ENCODE peak calls at places on chromosomes 5 and 9, in five cellular contexts. One of them, this sample, is unnamed.

GRCh38 chr5:39714036-39714698 is 289.4 kb upstream of the DAB2 start:
- DNase-seq in left ventricle myocardium inferior: no peak
- DNase-seq in astrocyte: peak; percentile 30
- DNase-seq in ascending aorta: no peak
- DNase-seq in lower lobe of right lung: no peak
- DNase-seq in this sample: no peak

GRCh38 chr5:122957457-122957856 is 79.1 kb downstream of the PPIC start:
- DNase-seq in ascending aorta: no peak
- DNase-seq in astrocyte: no peak
- DNase-seq in lower lobe of right lung: no peak
- DNase-seq in left ventricle myocardium inferior: no peak
- DNase-seq in this sample: no peak

GRCh38 chr5:134939500-134939899 is 28.2 kb upstream of the CATSPER3 start:
- DNase-seq in lower lobe of right lung: no peak
- DNase-seq in ascending aorta: no peak
- DNase-seq in left ventricle myocardium inferior: no peak
- DNase-seq in astrocyte: no peak
- DNase-seq in this sample: no peak

GRCh38 chr5:171162165-171162564 is 146.9 kb upstream of the TLX3 start:
- DNase-seq in left ventricle myocardium inferior: no peak
- DNase-seq in ascending aorta: no peak
- DNase-seq in astrocyte: no peak
- DNase-seq in lower lobe of right lung: no peak
- DNase-seq in this sample: no peak

GRCh38 chr9:98288876-98289275 is 33.4 kb upstream of the TBC1D2 start:
- DNase-seq in left ventricle myocardium inferior: no peak
- DNase-seq in ascending aorta: no peak
- DNase-seq in lower lobe of right lung: no peak
- DNase-seq in astrocyte: no peak
- DNase-seq in this sample: no peak

GRCh38 chr5:135212361-135213033 is 178.5 kb upstream of the PITX1 start:
- DNase-seq in ascending aorta: peak; percentile 56
- DNase-seq in lower lobe of right lung: no peak
- DNase-seq in left ventricle myocardium inferior: no peak
- DNase-seq in astrocyte: no peak
- DNase-seq in this sample: no peak

GRCh38 chr9:118595719-118596305 is 773.4 kb downstream of the BRINP1 start:
- DNase-seq in lower lobe of right lung: no peak
- DNase-seq in left ventricle myocardium inferior: no peak
- DNase-seq in astrocyte: peak; percentile 33
- DNase-seq in ascending aorta: no peak
- DNase-seq in this sample: no peak

GRCh38 chr5:142829821-142830220 is 59.6 kb downstream of the ARHGAP26 start:
- DNase-seq in left ventricle myocardium inferior: no peak
- DNase-seq in astrocyte: peak; percentile 81
- DNase-seq in lower lobe of right lung: no peak
- DNase-seq in ascending aorta: no peak
- DNase-seq in this sample: no peak

GRCh38 chr9:120761011-120761410 is 32.2 kb downstream of the FBXW2 start:
- DNase-seq in ascending aorta: no peak
- DNase-seq in astrocyte: no peak
- DNase-seq in lower lobe of right lung: no peak
- DNase-seq in left ventricle myocardium inferior: no peak
- DNase-seq in this sample: no peak

GRCh38 chr9:77598961-77599360 is 49.2 kb downstream of the GNA14 start:
- DNase-seq in astrocyte: no peak
- DNase-seq in left ventricle myocardium inferior: no peak
- DNase-seq in lower lobe of right lung: no peak
- DNase-seq in ascending aorta: no peak
- DNase-seq in this sample: no peak

GRCh38 chr5:87233122-87233521 is 34.6 kb upstream of the RASA1 start:
- DNase-seq in lower lobe of right lung: no peak
- DNase-seq in left ventricle myocardium inferior: no peak
- DNase-seq in astrocyte: no peak
- DNase-seq in ascending aorta: no peak
- DNase-seq in this sample: no peak

GRCh38 chr5:135041726-135042125 is 7.7 kb upstream of the PITX1 start:
- DNase-seq in lower lobe of right lung: peak; percentile 4
- DNase-seq in ascending aorta: no peak
- DNase-seq in astrocyte: no peak
- DNase-seq in left ventricle myocardium inferior: no peak
- DNase-seq in this sample: no peak

GRCh38 chr9:72947987-72948465 is 4.8 kb downstream of the ALDH1A1 start:
- DNase-seq in left ventricle myocardium inferior: no peak
- DNase-seq in astrocyte: no peak
- DNase-seq in lower lobe of right lung: no peak
- DNase-seq in ascending aorta: no peak
- DNase-seq in this sample: no peak

GRCh38 chr5:92795633-92796032 is 785.4 kb downstream of the NR2F1-AS1 start:
- DNase-seq in left ventricle myocardium inferior: no peak
- DNase-seq in lower lobe of right lung: no peak
- DNase-seq in astrocyte: no peak
- DNase-seq in ascending aorta: no peak
- DNase-seq in this sample: no peak

GRCh38 chr9:2857564-2858198 is 13.8 kb upstream of the PUM3 start:
- DNase-seq in ascending aorta: peak; percentile 71
- DNase-seq in lower lobe of right lung: no peak
- DNase-seq in astrocyte: peak; percentile 41
- DNase-seq in left ventricle myocardium inferior: peak; percentile 23
- DNase-seq in this sample: no peak

GRCh38 chr5:131634666-131634995 is 398 bp downstream of the RAPGEF6 start:
- DNase-seq in astrocyte: peak; percentile 29
- DNase-seq in left ventricle myocardium inferior: peak; percentile 50
- DNase-seq in ascending aorta: peak; percentile 82
- DNase-seq in lower lobe of right lung: no peak
- DNase-seq in this sample: no peak

GRCh38 chr5:29077451-29077850 is 2039.1 kb upstream of the CDH9 start:
- DNase-seq in ascending aorta: no peak
- DNase-seq in lower lobe of right lung: no peak
- DNase-seq in left ventricle myocardium inferior: no peak
- DNase-seq in astrocyte: no peak
- DNase-seq in this sample: no peak

GRCh38 chr9:33044162-33044673 is 19.1 kb downstream of the DNAJA1 start:
- DNase-seq in left ventricle myocardium inferior: peak; percentile 86
- DNase-seq in astrocyte: peak; percentile 92
- DNase-seq in ascending aorta: peak; percentile 95
- DNase-seq in lower lobe of right lung: peak; percentile 94
- DNase-seq in this sample: peak; percentile 60

GRCh38 chr5:128469924-128470323 is 68.1 kb downstream of the FBN2 start:
- DNase-seq in astrocyte: peak; percentile 18
- DNase-seq in left ventricle myocardium inferior: no peak
- DNase-seq in ascending aorta: no peak
- DNase-seq in lower lobe of right lung: no peak
- DNase-seq in this sample: no peak

GRCh38 chr5:124566875-124567450 is 179.5 kb downstream of the ZNF608 start:
- DNase-seq in ascending aorta: no peak
- DNase-seq in astrocyte: no peak
- DNase-seq in lower lobe of right lung: no peak
- DNase-seq in left ventricle myocardium inferior: no peak
- DNase-seq in this sample: no peak

GRCh38 chr5:129499208-129499852 is 39.2 kb downstream of the ADAMTS19 start:
- DNase-seq in ascending aorta: no peak
- DNase-seq in left ventricle myocardium inferior: no peak
- DNase-seq in astrocyte: no peak
- DNase-seq in lower lobe of right lung: no peak
- DNase-seq in this sample: no peak

GRCh38 chr9:126219166-126219565 is 107.5 kb upstream of the MVB12B start:
- DNase-seq in astrocyte: no peak
- DNase-seq in left ventricle myocardium inferior: no peak
- DNase-seq in lower lobe of right lung: no peak
- DNase-seq in ascending aorta: no peak
- DNase-seq in this sample: no peak

GRCh38 chr9:132745911-132746709 is 75.8 kb downstream of the GTF3C4 start:
- DNase-seq in lower lobe of right lung: no peak
- DNase-seq in ascending aorta: no peak
- DNase-seq in left ventricle myocardium inferior: no peak
- DNase-seq in astrocyte: no peak
- DNase-seq in this sample: no peak

GRCh38 chr9:134025606-134026541 is 593 bp downstream of the BRD3OS start:
- DNase-seq in ascending aorta: no peak
- DNase-seq in astrocyte: peak; percentile 26
- DNase-seq in left ventricle myocardium inferior: peak; percentile 34
- DNase-seq in lower lobe of right lung: peak; percentile 63
- DNase-seq in this sample: peak; percentile 39

GRCh38 chr9:95764920-95765319 is 110.6 kb upstream of the ERCC6L2 start:
- DNase-seq in lower lobe of right lung: no peak
- DNase-seq in astrocyte: no peak
- DNase-seq in left ventricle myocardium inferior: no peak
- DNase-seq in ascending aorta: no peak
- DNase-seq in this sample: no peak

GRCh38 chr9:88477300-88477751 is 57.7 kb upstream of the NXNL2 start:
- DNase-seq in lower lobe of right lung: no peak
- DNase-seq in ascending aorta: no peak
- DNase-seq in left ventricle myocardium inferior: no peak
- DNase-seq in astrocyte: peak; percentile 99
- DNase-seq in this sample: no peak

GRCh38 chr9:7103382-7104170 is 345.8 kb downstream of the KDM4C start:
- DNase-seq in astrocyte: peak; percentile 42
- DNase-seq in ascending aorta: no peak
- DNase-seq in left ventricle myocardium inferior: no peak
- DNase-seq in lower lobe of right lung: no peak
- DNase-seq in this sample: no peak

GRCh38 chr5:61813361-61813760 is 481.3 kb downstream of the ZSWIM6 start:
- DNase-seq in astrocyte: no peak
- DNase-seq in lower lobe of right lung: no peak
- DNase-seq in ascending aorta: no peak
- DNase-seq in left ventricle myocardium inferior: no peak
- DNase-seq in this sample: no peak

GRCh38 chr5:6461793-6462650 is 13.4 kb downstream of the UBE2QL1 start:
- DNase-seq in astrocyte: no peak
- DNase-seq in ascending aorta: no peak
- DNase-seq in left ventricle myocardium inferior: no peak
- DNase-seq in lower lobe of right lung: no peak
- DNase-seq in this sample: no peak

GRCh38 chr5:110514030-110514429 is 212.4 kb downstream of the TMEM232 start:
- DNase-seq in ascending aorta: no peak
- DNase-seq in lower lobe of right lung: no peak
- DNase-seq in left ventricle myocardium inferior: no peak
- DNase-seq in astrocyte: no peak
- DNase-seq in this sample: no peak

GRCh38 chr5:181133610-181134231 is 2.8 kb upstream of the OR2V1 start:
- DNase-seq in left ventricle myocardium inferior: peak; percentile 80
- DNase-seq in lower lobe of right lung: peak; percentile 64
- DNase-seq in astrocyte: peak; percentile 41
- DNase-seq in ascending aorta: peak; percentile 72
- DNase-seq in this sample: no peak

GRCh38 chr5:83577036-83577636 is 105.6 kb downstream of the VCAN start:
- DNase-seq in astrocyte: peak; percentile 70
- DNase-seq in ascending aorta: no peak
- DNase-seq in lower lobe of right lung: no peak
- DNase-seq in left ventricle myocardium inferior: no peak
- DNase-seq in this sample: no peak

GRCh38 chr5:161410640-161411039 is 135.9 kb downstream of the GABRB2 start:
- DNase-seq in astrocyte: no peak
- DNase-seq in left ventricle myocardium inferior: no peak
- DNase-seq in lower lobe of right lung: no peak
- DNase-seq in ascending aorta: no peak
- DNase-seq in this sample: no peak

GRCh38 chr9:136088939-136089696 is 6.0 kb downstream of the NACC2 start:
- DNase-seq in astrocyte: no peak
- DNase-seq in lower lobe of right lung: peak; percentile 67
- DNase-seq in ascending aorta: no peak
- DNase-seq in left ventricle myocardium inferior: no peak
- DNase-seq in this sample: no peak

GRCh38 chr5:106521701-106522100 is 1149.0 kb downstream of the EFNA5 start:
- DNase-seq in left ventricle myocardium inferior: no peak
- DNase-seq in astrocyte: peak; percentile 71
- DNase-seq in ascending aorta: no peak
- DNase-seq in lower lobe of right lung: no peak
- DNase-seq in this sample: no peak

GRCh38 chr9:122040573-122041242 is 52.4 kb downstream of the TTLL11 start:
- DNase-seq in ascending aorta: no peak
- DNase-seq in astrocyte: no peak
- DNase-seq in left ventricle myocardium inferior: no peak
- DNase-seq in lower lobe of right lung: no peak
- DNase-seq in this sample: no peak

GRCh38 chr9:100445903-100446549 is 19.1 kb downstream of the MSANTD3 start:
- DNase-seq in ascending aorta: no peak
- DNase-seq in lower lobe of right lung: no peak
- DNase-seq in astrocyte: no peak
- DNase-seq in left ventricle myocardium inferior: no peak
- DNase-seq in this sample: no peak
- TF ChIP-seq CTCF in ascending aorta: no peak
- TF ChIP-seq CTCF in lower lobe of right lung: no peak
- TF ChIP-seq CTCF in astrocyte: no peak
- TF ChIP-seq CTCF in left ventricle myocardium inferior: no peak
- TF ChIP-seq CTCF in this sample: no peak

DNA sequence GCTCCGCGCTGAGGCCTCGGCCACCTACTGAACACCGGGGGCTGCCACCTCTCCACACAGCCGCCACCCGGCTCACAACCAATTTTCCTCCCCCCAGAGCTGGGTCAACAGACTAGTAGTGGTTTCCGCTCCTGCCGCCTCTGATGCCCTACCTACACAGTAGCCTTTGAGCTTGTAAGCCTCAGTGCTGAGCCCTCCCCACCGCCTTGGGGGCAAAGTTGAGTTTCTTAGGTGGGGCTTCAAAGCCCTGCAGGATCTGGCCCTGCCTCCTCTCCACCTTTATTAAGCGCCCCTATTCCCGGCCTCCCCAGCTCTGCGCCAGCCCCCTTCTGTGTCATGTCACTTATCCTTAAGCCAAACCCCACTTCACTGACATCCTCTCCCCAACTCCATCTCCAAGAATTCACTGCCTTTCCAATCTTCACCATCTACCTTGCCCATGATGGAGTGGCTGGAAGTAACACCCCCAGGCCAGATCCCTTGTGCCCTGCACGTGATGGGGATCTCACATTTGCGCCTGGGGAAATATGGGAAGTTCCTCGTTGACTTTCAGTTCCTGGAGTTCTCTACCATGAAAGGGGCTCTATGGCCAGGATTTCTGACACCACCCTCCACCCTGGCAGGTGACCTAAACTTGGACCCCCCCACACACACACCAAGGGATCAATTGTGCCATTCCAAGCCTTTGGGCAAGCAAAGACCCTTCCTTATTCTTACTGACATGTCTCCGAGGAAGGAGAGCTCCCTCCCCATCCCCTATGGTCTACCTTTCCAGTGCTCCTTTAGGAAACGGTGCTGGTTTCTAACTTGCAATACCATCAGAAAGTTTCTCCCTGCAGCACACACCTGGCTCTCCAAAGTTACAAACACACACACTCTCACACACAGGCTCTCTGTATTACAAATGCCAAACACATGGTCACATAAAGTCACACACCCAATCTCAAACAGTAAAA is 2.7 kb upstream of the CNTFR start:
- DNase-seq in lower lobe of right lung: no peak
- DNase-seq in left ventricle myocardium inferior: no peak
- DNase-seq in ascending aorta: no peak
- DNase-seq in astrocyte: no peak
- DNase-seq in this sample: no peak
- TF ChIP-seq CTCF in lower lobe of right lung: peak; percentile 16
- TF ChIP-seq CTCF in left ventricle myocardium inferior: no peak
- TF ChIP-seq CTCF in ascending aorta: no peak
- TF ChIP-seq CTCF in astrocyte: no peak
- TF ChIP-seq CTCF in this sample: peak; percentile 9

GRCh38 chr5:113294341-113295110 is 140.3 kb downstream of the TSSK1B start:
- DNase-seq in left ventricle myocardium inferior: peak; percentile 93
- DNase-seq in lower lobe of right lung: peak; percentile 77
- DNase-seq in ascending aorta: peak; percentile 90
- DNase-seq in astrocyte: peak; percentile 84
- DNase-seq in this sample: peak; percentile 42
- TF ChIP-seq CTCF in left ventricle myocardium inferior: peak; percentile 29
- TF ChIP-seq CTCF in lower lobe of right lung: peak; percentile 10
- TF ChIP-seq CTCF in ascending aorta: peak; percentile 6
- TF ChIP-seq CTCF in astrocyte: no peak
- TF ChIP-seq CTCF in this sample: no peak

GRCh38 chr9:108125541-108125940 is 636.0 kb upstream of the KLF4 start:
- DNase-seq in astrocyte: no peak
- DNase-seq in left ventricle myocardium inferior: no peak
- DNase-seq in lower lobe of right lung: no peak
- DNase-seq in ascending aorta: no peak
- DNase-seq in this sample: no peak
- TF ChIP-seq CTCF in astrocyte: no peak
- TF ChIP-seq CTCF in left ventricle myocardium inferior: peak; percentile 44
- TF ChIP-seq CTCF in lower lobe of right lung: no peak
- TF ChIP-seq CTCF in ascending aorta: no peak
- TF ChIP-seq CTCF in this sample: no peak

This sample was measured in natural killer cell.